ENCODE peak calls at places on chromosomes 11 and 22, in seven cellular contexts. One of them, this sample, is unnamed. For H3K27me3, the result is how much of the 10 kb centered on the place peaks cover.

GRCh38 chr11:117220999-117221774 is 10.7 kb downstream of the PCSK7 start:
- DNase-seq in mesendoderm: no peak
- DNase-seq in IMR-90: no peak
- DNase-seq in H1: no peak
- DNase-seq in neuronal stem cell: no peak
- DNase-seq in H9: no peak
- DNase-seq in trophoblast cell: no peak
- DNase-seq in this sample: no peak

GRCh38 chr11:77189588-77190210 is 61.7 kb downstream of the MYO7A start:
- DNase-seq in neuronal stem cell: no peak
- DNase-seq in H1: no peak
- DNase-seq in H9: no peak
- DNase-seq in mesendoderm: no peak
- DNase-seq in trophoblast cell: no peak
- DNase-seq in IMR-90: no peak
- DNase-seq in this sample: no peak

GRCh38 chr11:113567097-113567496 is 91.9 kb upstream of the DRD2 start:
- DNase-seq in H1: no peak
- DNase-seq in IMR-90: no peak
- DNase-seq in neuronal stem cell: no peak
- DNase-seq in mesendoderm: no peak
- DNase-seq in H9: no peak
- DNase-seq in trophoblast cell: no peak
- DNase-seq in this sample: no peak

GRCh38 chr11:63504054-63504453 is 1.8 kb upstream of the LGALS12 start:
- DNase-seq in neuronal stem cell: no peak
- DNase-seq in H1: no peak
- DNase-seq in IMR-90: no peak
- DNase-seq in trophoblast cell: no peak
- DNase-seq in H9: no peak
- DNase-seq in mesendoderm: peak
- DNase-seq in this sample: no peak

GRCh38 chr11:18802381-18803257 is 11.0 kb upstream of the PTPN5 start:
- DNase-seq in trophoblast cell: peak
- DNase-seq in H1: no peak
- DNase-seq in IMR-90: peak
- DNase-seq in mesendoderm: peak
- DNase-seq in H9: peak
- DNase-seq in neuronal stem cell: peak
- DNase-seq in this sample: peak

GRCh38 chr22:20584872-20585639 is 77.6 kb downstream of the MED15 start:
- DNase-seq in mesendoderm: no peak
- DNase-seq in trophoblast cell: no peak
- DNase-seq in H9: no peak
- DNase-seq in neuronal stem cell: no peak
- DNase-seq in IMR-90: no peak
- DNase-seq in H1: no peak
- DNase-seq in this sample: no peak

GRCh38 chr11:62108017-62108750 is 15.6 kb upstream of the INCENP start:
- DNase-seq in H9: peak
- DNase-seq in IMR-90: peak
- DNase-seq in H1: peak
- DNase-seq in mesendoderm: peak
- DNase-seq in neuronal stem cell: peak
- DNase-seq in trophoblast cell: peak
- DNase-seq in this sample: peak

GRCh38 chr11:9231848-9232177 is 33.3 kb downstream of the DENND5A start:
- DNase-seq in neuronal stem cell: no peak
- DNase-seq in H1: no peak
- DNase-seq in trophoblast cell: no peak
- DNase-seq in H9: no peak
- DNase-seq in IMR-90: peak
- DNase-seq in mesendoderm: no peak
- DNase-seq in this sample: peak

GRCh38 chr11:70498171-70498571 is 99.8 kb downstream of the CTTN start:
- DNase-seq in trophoblast cell: no peak
- DNase-seq in H1: no peak
- DNase-seq in IMR-90: no peak
- DNase-seq in neuronal stem cell: no peak
- DNase-seq in H9: no peak
- DNase-seq in mesendoderm: no peak
- DNase-seq in this sample: no peak

GRCh38 chr22:49515486-49515885 is 312.2 kb downstream of the BRD1 start:
- DNase-seq in H9: peak
- DNase-seq in H1: no peak
- DNase-seq in mesendoderm: peak
- DNase-seq in IMR-90: no peak
- DNase-seq in trophoblast cell: no peak
- DNase-seq in neuronal stem cell: no peak
- DNase-seq in this sample: no peak
- H3K4ac ChIP-seq in H9: no peak
- H3K4ac ChIP-seq in H1: no peak
- H3K4ac ChIP-seq in mesendoderm: no peak
- H3K4ac ChIP-seq in IMR-90: no peak
- H3K4ac ChIP-seq in trophoblast cell: no peak
- H3K4ac ChIP-seq in neuronal stem cell: no peak
- H3K4ac ChIP-seq in this sample: no peak

GRCh38 chr11:20161230-20161918 is 1.1 kb upstream of the DBX1 start:
- DNase-seq in H9: peak
- DNase-seq in H1: no peak
- DNase-seq in trophoblast cell: peak
- DNase-seq in neuronal stem cell: no peak
- DNase-seq in mesendoderm: peak
- DNase-seq in IMR-90: no peak
- DNase-seq in this sample: peak
- H3K27me3 ChIP-seq in H9: half or more
- H3K27me3 ChIP-seq in H1: half or more
- H3K27me3 ChIP-seq in trophoblast cell: half or more
- H3K27me3 ChIP-seq in neuronal stem cell: under half
- H3K27me3 ChIP-seq in mesendoderm: half or more
- H3K27me3 ChIP-seq in IMR-90: half or more
- H3K27me3 ChIP-seq in this sample: half or more

GRCh38 chr11:133360860-133361688 is 171.2 kb downstream of the OPCML start:
- DNase-seq in neuronal stem cell: no peak
- DNase-seq in mesendoderm: no peak
- DNase-seq in H1: no peak
- DNase-seq in H9: no peak
- DNase-seq in IMR-90: no peak
- DNase-seq in trophoblast cell: no peak
- DNase-seq in this sample: no peak
- H3K4ac ChIP-seq in neuronal stem cell: no peak
- H3K4ac ChIP-seq in mesendoderm: no peak
- H3K4ac ChIP-seq in H1: no peak
- H3K4ac ChIP-seq in H9: no peak
- H3K4ac ChIP-seq in IMR-90: no peak
- H3K4ac ChIP-seq in trophoblast cell: no peak
- H3K4ac ChIP-seq in this sample: no peak

DNA sequence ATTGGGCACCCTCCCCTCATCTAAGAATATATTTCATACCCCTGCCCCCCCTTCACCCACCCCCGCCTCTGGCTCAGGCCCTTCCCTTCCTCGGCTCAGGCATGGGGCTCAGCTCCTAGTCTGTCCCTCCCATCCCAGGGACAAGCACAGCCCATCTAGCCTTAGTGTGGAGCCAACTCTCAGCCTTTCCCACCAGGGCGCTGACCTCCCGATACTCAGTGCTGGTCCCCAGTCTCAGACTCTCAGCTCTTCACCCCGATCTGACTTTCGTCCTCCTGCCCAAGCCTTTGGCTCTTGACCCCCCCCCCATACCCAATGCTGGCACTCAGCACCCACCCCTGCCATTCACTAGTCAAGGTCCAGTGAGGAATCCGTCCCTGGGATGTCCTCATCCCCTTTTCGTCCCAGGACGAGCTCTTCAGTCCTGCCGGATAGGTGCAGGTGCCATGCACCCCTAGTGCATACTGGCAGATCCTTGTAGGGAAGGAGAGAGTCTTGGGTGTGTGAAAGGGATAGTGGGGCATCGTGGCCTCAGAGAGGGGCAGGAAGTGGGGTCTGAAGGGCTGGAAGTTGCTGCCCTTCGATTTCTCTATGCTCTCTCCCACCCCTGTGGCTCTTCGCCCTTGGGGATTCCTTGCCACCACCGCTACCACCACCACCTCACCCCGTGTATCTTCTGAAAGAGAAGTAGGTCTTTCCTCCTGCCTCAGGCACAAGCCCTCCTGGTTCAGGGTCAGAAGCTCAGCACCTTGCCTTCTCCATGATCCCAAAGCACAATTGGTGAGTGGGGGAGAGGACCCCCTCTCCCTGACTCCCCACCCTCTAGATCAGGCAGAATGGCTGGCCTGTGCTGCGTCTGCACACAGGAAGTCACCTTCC is 2.4 kb downstream of the TPBGL start:
- DNase-seq in neuronal stem cell: no peak
- DNase-seq in trophoblast cell: no peak
- DNase-seq in mesendoderm: no peak
- DNase-seq in H9: peak
- DNase-seq in IMR-90: no peak
- DNase-seq in H1: no peak
- DNase-seq in this sample: no peak
- H3K27me3 ChIP-seq in neuronal stem cell: half or more
- H3K27me3 ChIP-seq in trophoblast cell: under half
- H3K27me3 ChIP-seq in mesendoderm: under half
- H3K27me3 ChIP-seq in H9: under half
- H3K27me3 ChIP-seq in IMR-90: half or more
- H3K27me3 ChIP-seq in H1: under half
- H3K27me3 ChIP-seq in this sample: half or more

DNA sequence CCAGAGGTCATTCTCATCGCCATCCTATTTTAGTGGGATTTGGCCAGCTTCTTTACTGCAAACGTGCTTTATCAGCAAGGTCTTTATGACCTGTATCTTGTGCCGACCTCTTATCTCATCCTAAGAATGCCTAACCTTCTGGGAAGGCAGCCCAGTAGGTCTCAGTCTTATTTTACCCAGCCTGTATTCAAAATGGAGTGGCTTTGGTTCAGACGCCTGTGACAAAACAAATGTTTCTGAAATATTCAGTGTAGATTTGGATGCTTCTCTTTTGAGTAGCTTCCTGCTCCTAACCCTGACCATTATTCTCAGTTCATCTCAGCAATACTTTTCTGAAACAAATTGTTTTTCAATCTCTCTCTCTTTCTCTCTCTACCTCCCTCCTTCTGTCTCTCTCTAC is 60.1 kb downstream of the TRIM44 start:
- DNase-seq in mesendoderm: peak
- DNase-seq in trophoblast cell: no peak
- DNase-seq in H9: no peak
- DNase-seq in neuronal stem cell: no peak
- DNase-seq in H1: no peak
- DNase-seq in IMR-90: no peak
- DNase-seq in this sample: no peak
- H3K4ac ChIP-seq in mesendoderm: no peak
- H3K4ac ChIP-seq in trophoblast cell: no peak
- H3K4ac ChIP-seq in H9: no peak
- H3K4ac ChIP-seq in neuronal stem cell: no peak
- H3K4ac ChIP-seq in H1: no peak
- H3K4ac ChIP-seq in IMR-90: no peak
- H3K4ac ChIP-seq in this sample: no peak